ENCODE peak calls at places on chromosomes 5 and 9, in four cellular contexts. I is K562, D is GM12878, R is HepG2. Z is an unnamed sample.

GRCh38 chr9:76297721-76298239 is 96.4 kb downstream of the RFK start:
- DNase-seq in I (no peak), D (no peak), R (no peak), Z (no peak)

GRCh38 chr5:127588368-127588767 is 60.5 kb upstream of the CTXN3 start:
- DNase-seq in I (no peak), D (no peak), R (no peak), Z (no peak)

GRCh38 chr5:145483211-145483610 is 351.9 kb downstream of the PRELID2 start:
- DNase-seq in I (no peak), D (no peak), R (no peak), Z (no peak)

GRCh38 chr5:168979140-168979539 is 321.8 kb downstream of the SLIT3 start:
- DNase-seq in I (no peak), D (no peak), R (no peak), Z (no peak)

GRCh38 chr9:974993-975739 is 1.3 kb upstream of the DMRT3 start:
- DNase-seq in I (no peak), D (no peak), R (no peak), Z (peak; percentile 65)

GRCh38 chr9:112009656-112010055 is 113.0 kb downstream of the UGCG start:
- DNase-seq in I (no peak), D (no peak), R (no peak), Z (no peak)

GRCh38 chr9:96136992-96137665 is 164.8 kb downstream of the HSD17B3 start:
- DNase-seq in I (no peak), D (peak; percentile 69), R (no peak), Z (no peak)

GRCh38 chr5:168985454-168985853 is 315.5 kb downstream of the SLIT3 start:
- DNase-seq in I (no peak), D (no peak), R (no peak), Z (no peak)

GRCh38 chr5:59845733-59846132 is 47.8 kb downstream of the PDE4D start:
- DNase-seq in I (no peak), D (no peak), R (no peak), Z (no peak)

GRCh38 chr5:147856801-147857200 is 21.7 kb upstream of the SCGB3A2 start:
- DNase-seq in I (no peak), D (no peak), R (no peak), Z (no peak)

GRCh38 chr5:147854894-147855773 is 23.4 kb upstream of the SCGB3A2 start:
- DNase-seq in I (no peak), D (no peak), R (no peak), Z (no peak)

GRCh38 chr5:147858520-147858919 is 20.0 kb upstream of the SCGB3A2 start:
- DNase-seq in I (no peak), D (no peak), R (no peak), Z (no peak)

GRCh38 chr5:147855774-147856069 is 22.8 kb upstream of the SCGB3A2 start:
- DNase-seq in I (no peak), D (no peak), R (no peak), Z (no peak)

DNA sequence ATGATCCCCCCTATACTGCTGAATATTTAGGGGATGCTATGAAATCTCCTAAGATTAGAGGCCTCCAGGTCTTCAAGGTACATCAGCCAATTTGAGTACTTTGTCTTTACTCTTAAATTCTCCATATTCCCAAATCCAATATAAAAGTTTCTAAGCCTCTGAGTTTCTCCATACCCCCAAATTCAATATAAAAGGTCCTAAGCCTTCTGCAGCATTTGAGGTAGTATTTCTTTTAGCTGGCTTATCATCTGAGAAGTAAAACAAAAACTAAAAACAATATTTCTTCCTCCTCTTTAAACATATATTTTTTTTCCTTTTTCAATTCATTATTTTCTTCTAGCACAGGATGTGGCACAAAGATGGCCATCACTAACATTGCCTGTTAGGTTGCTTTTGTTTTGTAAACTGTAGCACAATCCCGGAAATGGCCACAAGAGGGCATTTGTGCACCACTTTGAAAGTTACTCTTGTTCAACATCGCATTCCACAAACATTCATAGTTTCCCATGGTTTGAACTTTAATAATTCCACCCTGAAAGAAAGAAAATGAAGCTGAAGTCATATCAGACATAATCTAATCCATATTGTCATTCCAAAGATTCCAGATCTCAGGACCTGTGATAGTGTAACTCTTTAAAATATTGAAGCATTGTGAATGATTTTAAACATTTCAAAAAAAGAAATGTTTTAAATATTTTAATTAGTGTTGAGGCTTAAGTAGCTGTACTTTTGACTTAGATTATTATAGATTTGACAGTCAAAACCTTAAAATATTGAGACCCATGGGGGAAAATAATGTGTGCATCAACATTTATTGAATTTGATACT is 21.0 kb upstream of the SCGB3A2 start:
- DNase-seq in I (peak; percentile 64), D (no peak), R (peak; percentile 44), Z (peak; percentile 76)
- TF ChIP-seq CREB1 in I (no peak), D (no peak), R (no peak), Z (no peak)

GRCh38 chr9:79695531-79696218 is 123.9 kb downstream of the TLE4 start:
- DNase-seq in I (no peak), D (no peak), R (no peak), Z (no peak)
- TF ChIP-seq RFX5 in I (no peak), D (no peak), R (no peak), Z (no peak)

GRCh38 chr9:133655701-133656100 is 19.5 kb downstream of the DBH start:
- DNase-seq in I (no peak), D (no peak), R (no peak), Z (no peak)

GRCh38 chr9:133656211-133657119 is 20.3 kb downstream of the DBH start:
- DNase-seq in I (no peak), D (no peak), R (no peak), Z (no peak)

GRCh38 chr9:133654736-133655657 is 18.8 kb downstream of the DBH start:
- DNase-seq in I (no peak), D (no peak), R (no peak), Z (no peak)

GRCh38 chr9:133657120-133657661 is 21.0 kb downstream of the DBH start:
- DNase-seq in I (no peak), D (no peak), R (no peak), Z (no peak)

DNA sequence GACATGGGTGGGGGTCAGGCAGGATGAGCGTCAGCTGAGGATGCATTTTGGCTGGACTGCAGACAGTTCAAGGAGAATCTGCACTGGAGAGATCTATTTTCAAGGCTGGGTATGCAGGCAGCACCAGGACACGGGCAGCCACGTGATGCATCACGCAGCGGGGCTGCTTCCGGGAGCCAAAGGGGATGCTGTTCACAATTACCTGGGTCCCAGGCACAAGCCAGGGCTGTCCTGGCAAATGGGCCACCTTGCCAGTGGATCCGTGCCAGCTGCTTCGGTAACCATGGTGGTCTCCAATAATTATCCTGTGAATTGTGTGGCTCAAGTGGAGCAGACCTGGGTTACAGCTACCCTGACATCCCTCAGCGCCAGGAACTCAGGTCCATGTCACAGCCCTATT is 17.5 kb downstream of the DBH start:
- DNase-seq in I (no peak), D (no peak), R (no peak), Z (no peak)
- TF ChIP-seq CREB1 in I (no peak), D (no peak), R (no peak), Z (no peak)

GRCh38 chr5:52743970-52744369 is 43.7 kb upstream of the ITGA1 start:
- DNase-seq in I (no peak), D (no peak), R (no peak), Z (no peak)
- TF ChIP-seq RFX5 in I (no peak), D (no peak), R (no peak), Z (no peak)

GRCh38 chr5:176560364-176560763 is 11.2 kb downstream of the CDHR2 start:
- DNase-seq in I (no peak), D (no peak), R (no peak), Z (no peak)

GRCh38 chr5:176562189-176562588 is 13.0 kb downstream of the CDHR2 start:
- DNase-seq in I (peak; percentile 44), D (no peak), R (no peak), Z (no peak)

GRCh38 chr5:176561259-176561658 is 12.1 kb downstream of the CDHR2 start:
- DNase-seq in I (no peak), D (no peak), R (no peak), Z (no peak)

GRCh38 chr5:176557846-176558245 is 8.7 kb downstream of the CDHR2 start:
- DNase-seq in I (no peak), D (no peak), R (no peak), Z (no peak)

GRCh38 chr5:176559683-176560082 is 10.5 kb downstream of the CDHR2 start:
- DNase-seq in I (peak; percentile 46), D (no peak), R (no peak), Z (no peak)
- TF ChIP-seq CREB1 in I (no peak), D (no peak), R (no peak), Z (no peak)

GRCh38 chr9:116099821-116100220 is 53.8 kb upstream of the PAPPA start:
- DNase-seq in I (no peak), D (no peak), R (no peak), Z (no peak)
- TF ChIP-seq RFX5 in I (no peak), D (no peak), R (no peak), Z (no peak)

DNA sequence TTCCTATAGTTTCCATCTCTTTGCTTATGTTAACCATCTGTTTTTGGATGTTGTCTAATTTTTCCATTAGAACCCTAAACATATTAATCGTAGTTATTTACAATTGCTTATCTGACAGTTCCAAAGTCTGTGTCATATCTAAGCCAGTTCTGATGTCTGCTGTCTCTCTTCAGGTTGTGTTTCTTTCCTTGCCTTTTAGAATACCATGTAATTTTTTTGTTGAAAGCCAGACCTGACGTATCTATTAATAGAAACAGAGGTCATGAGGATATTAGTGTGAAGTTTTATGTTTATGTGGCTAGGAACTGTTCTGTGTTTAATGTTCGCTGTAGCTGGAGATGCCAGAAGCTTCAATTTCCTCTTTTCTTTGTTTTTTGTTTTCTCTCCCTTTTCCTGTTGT is 52.2 kb downstream of the ZNF618 start:
- DNase-seq in I (no peak), D (no peak), R (no peak), Z (no peak)
- TF ChIP-seq CREB1 in I (no peak), D (no peak), R (no peak), Z (no peak)